ENCODE peak calls at places on chromosomes 1 and 21, in four cellular contexts. R is IMR-90, B is H9, O is H1. Y is an unnamed sample.

GRCh38 chr1:232655041-232655745 is 25.3 kb upstream of the SIPA1L2 start:
- DNase-seq in R (no peak), B (no peak), O (no peak), Y (peak)

GRCh38 chr1:231272880-231273279 is 31.9 kb downstream of the GNPAT start:
- DNase-seq in R (peak), B (no peak), O (no peak), Y (peak)

GRCh38 chr21:44965251-44966022 is 25.6 kb downstream of the SLX9 start:
- DNase-seq in R (peak), B (no peak), O (no peak), Y (no peak)

GRCh38 chr1:206969090-206969489 is 1.2 kb downstream of the FCAMR start:
- DNase-seq in R (no peak), B (no peak), O (no peak), Y (no peak)

GRCh38 chr1:79531790-79532189 is 525.3 kb upstream of the ADGRL4 start:
- DNase-seq in R (no peak), B (no peak), O (no peak), Y (no peak)

GRCh38 chr21:26804895-26805609 is 40.2 kb downstream of the ADAMTS1 start:
- DNase-seq in R (peak), B (no peak), O (no peak), Y (no peak)

GRCh38 chr21:46661627-46662366 is 26.3 kb downstream of the PRMT2 start:
- DNase-seq in R (no peak), B (no peak), O (no peak), Y (no peak)

GRCh38 chr1:155168456-155169210 is 4.5 kb downstream of the KRTCAP2 start:
- DNase-seq in R (no peak), B (no peak), O (no peak), Y (no peak)

GRCh38 chr1:178168535-178168934 is 74.6 kb downstream of the RASAL2 start:
- DNase-seq in R (peak), B (no peak), O (no peak), Y (no peak)

GRCh38 chr21:43585924-43586411 is 73.3 kb downstream of the HSF2BP start:
- DNase-seq in R (peak), B (peak), O (no peak), Y (peak)

GRCh38 chr21:31156662-31157061 is 118.4 kb upstream of the KRTAP19-8 start:
- DNase-seq in R (no peak), B (no peak), O (no peak), Y (no peak)

GRCh38 chr1:48203287-48203900 is 19.1 kb upstream of the SLC5A9 start:
- DNase-seq in R (peak), B (no peak), O (no peak), Y (peak)

GRCh38 chr1:24850353-24850905 is 79.6 kb downstream of the RUNX3 start:
- DNase-seq in R (peak), B (no peak), O (no peak), Y (peak)

DNA sequence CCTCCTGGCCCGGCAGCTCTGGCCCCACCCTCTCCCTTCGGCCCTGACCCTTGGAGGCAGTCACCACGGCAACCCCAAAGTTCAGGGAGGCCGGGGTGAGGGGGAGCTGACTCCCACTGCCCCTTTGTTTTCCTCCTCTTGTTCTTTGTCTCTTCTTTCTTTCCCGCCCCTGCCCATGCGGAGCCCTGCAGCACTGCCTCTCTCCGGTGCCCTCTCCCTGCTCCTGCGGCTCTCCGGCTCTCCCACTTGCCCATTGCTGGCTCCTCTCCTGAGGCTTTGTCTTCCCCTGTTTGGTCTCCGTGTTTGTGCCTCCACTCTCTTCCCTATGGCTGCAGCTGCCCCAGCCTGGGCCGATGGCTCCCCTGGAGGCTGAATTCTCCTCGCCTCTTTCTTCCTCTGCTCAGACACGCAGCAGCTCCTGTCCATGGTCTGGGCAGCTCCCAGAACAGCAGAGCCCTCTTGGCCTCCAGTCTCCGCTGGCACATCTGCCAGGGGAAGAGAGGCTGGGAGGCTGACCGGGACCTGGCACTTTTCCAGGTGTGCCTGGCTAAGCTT is 5.8 kb downstream of the CELSR2 start:
- DNase-seq in R (no peak), B (no peak), O (no peak), Y (peak)
- H3K27ac ChIP-seq in R (no peak), B (no peak), O (peak), Y (no peak)

GRCh38 chr1:68049941-68050878 is at the start of gene DIRAS3:
- DNase-seq in R (peak), B (no peak), O (no peak), Y (no peak)
- H4K5ac ChIP-seq in R (no peak), B (no peak), O (no peak), Y (no peak)

GRCh38 chr1:115952547-115952946 is 23.8 kb upstream of the SLC22A15 start:
- DNase-seq in R (no peak), B (no peak), O (no peak), Y (no peak)
- H3K27ac ChIP-seq in R (no peak), B (no peak), O (no peak), Y (no peak)

GRCh38 chr1:215081566-215082531 is 688 bp upstream of the KCNK2 start:
- DNase-seq in R (peak), B (peak), O (no peak), Y (peak)

GRCh38 chr1:215082532-215083407 is at the start of gene KCNK2:
- DNase-seq in R (peak), B (peak), O (no peak), Y (peak)

GRCh38 chr1:215083408-215083961 is 948 bp downstream of the KCNK2 start:
- DNase-seq in R (peak), B (peak), O (no peak), Y (peak)

GRCh38 chr1:215087603-215088002 is 5.1 kb downstream of the KCNK2 start:
- DNase-seq in R (no peak), B (no peak), O (no peak), Y (no peak)
- H4K5ac ChIP-seq in R (no peak), B (no peak), O (no peak), Y (no peak)

DNA sequence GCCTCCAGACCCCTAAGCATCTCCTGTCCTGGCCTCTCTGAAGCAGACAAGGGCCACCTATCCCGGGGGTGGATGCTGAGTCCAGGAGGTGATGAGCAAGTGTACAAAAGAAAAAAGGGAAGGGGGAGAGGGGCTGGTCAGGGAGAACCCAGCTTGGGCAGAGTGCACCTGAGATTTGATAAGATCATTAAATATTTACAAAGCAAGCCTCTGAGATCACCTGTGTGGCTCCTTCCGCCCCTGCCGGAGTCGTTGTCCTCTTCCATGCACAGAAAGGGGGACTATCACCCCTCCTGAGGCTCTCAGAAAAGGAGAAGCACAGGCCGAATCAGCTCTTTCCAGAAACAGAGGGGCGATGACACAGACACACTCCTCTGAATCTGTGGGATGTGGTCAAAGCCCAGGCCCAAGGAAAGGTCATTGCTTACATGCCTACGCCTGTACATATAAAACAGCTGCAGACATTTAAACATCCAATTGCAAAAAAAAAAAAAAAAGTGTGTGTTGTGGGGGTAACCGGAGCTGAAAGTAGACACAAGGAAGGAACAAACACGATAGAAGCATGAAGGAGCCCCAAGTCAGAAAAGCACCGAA is 30.9 kb downstream of the PRSS38 start:
- DNase-seq in R (no peak), B (no peak), O (no peak), Y (no peak)
- H3K27ac ChIP-seq in R (no peak), B (no peak), O (no peak), Y (no peak)

GRCh38 chr21:14243461-14243860 is 27.5 kb downstream of the RBM11 start:
- DNase-seq in R (no peak), B (no peak), O (no peak), Y (no peak)

GRCh38 chr21:14241322-14241721 is 25.4 kb downstream of the RBM11 start:
- DNase-seq in R (no peak), B (no peak), O (no peak), Y (no peak)

GRCh38 chr21:14244911-14245310 is 29.0 kb downstream of the RBM11 start:
- DNase-seq in R (no peak), B (no peak), O (no peak), Y (no peak)

DNA sequence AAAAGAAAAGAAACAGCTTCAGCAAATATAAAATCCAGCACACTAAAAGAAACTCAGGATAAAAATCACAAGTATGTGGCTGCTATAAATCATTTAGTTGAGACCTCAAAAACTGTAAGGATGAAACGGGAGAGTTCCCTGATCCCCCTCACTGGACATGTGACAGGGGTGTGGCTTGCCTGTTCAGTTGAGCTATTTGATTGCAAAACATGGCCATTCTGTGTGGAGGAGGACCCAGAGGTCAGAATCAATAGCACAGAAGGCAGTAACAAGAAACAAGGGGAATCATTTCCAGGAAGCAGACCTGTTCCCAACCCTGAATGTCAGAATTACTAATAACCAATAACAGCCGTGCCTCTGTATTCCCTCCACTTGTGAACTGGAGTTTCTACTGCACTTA is 27.9 kb downstream of the RBM11 start:
- DNase-seq in R (no peak), B (no peak), O (no peak), Y (no peak)
- H4K5ac ChIP-seq in R (no peak), B (no peak), O (no peak), Y (no peak)

GRCh38 chr1:11800756-11801433 is 4.9 kb downstream of the MTHFR start:
- DNase-seq in R (no peak), B (no peak), O (no peak), Y (no peak)
- H3K27ac ChIP-seq in R (no peak), B (no peak), O (no peak), Y (no peak)